ENCODE peak calls at places on chromosomes 11 and 22, in four cellular contexts. J is transverse colon; A is CD8-positive, alpha-beta memory T cell; O is OCI-LY7. T is an unnamed sample.

GRCh38 chr11:61700221-61700620 is 20.0 kb downstream of the DAGLA start:
- DNase-seq in J (peak), A (no peak), O (no peak), T (peak)

GRCh38 chr11:130523609-130524008 is 75.2 kb downstream of the ADAMTS15 start:
- DNase-seq in J (no peak), A (no peak), O (no peak), T (peak)

GRCh38 chr11:1749020-1749758 is 1.2 kb downstream of the IFITM10 start:
- DNase-seq in J (peak), A (no peak), O (no peak), T (no peak)

GRCh38 chr11:75814686-75815344 is at the start of gene UVRAG:
- DNase-seq in J (peak), A (peak), O (peak), T (peak)

GRCh38 chr11:117375960-117376359 is 48.3 kb downstream of the CEP164 start:
- DNase-seq in J (no peak), A (no peak), O (no peak), T (no peak)

GRCh38 chr11:88631497-88631896 is 294.0 kb upstream of the CTSC start:
- DNase-seq in J (no peak), A (no peak), O (no peak), T (peak)

GRCh38 chr11:112298535-112298934 is 37.9 kb upstream of the PLET1 start:
- DNase-seq in J (no peak), A (no peak), O (no peak), T (no peak)

GRCh38 chr11:45089845-45090499 is 56.5 kb upstream of the PRDM11 start:
- DNase-seq in J (no peak), A (no peak), O (peak), T (peak)

GRCh38 chr11:43756575-43756974 is 76.0 kb downstream of the HSD17B12 start:
- DNase-seq in J (no peak), A (no peak), O (no peak), T (peak)

GRCh38 chr11:129846508-129847335 is 31.1 kb downstream of the TMEM45B start:
- DNase-seq in J (peak), A (no peak), O (peak), T (peak)

GRCh38 chr11:96235725-96236124 is 107.3 kb downstream of the MAML2 start:
- DNase-seq in J (no peak), A (no peak), O (no peak), T (no peak)

GRCh38 chr22:47281126-47282106 is 519.0 kb downstream of the TBC1D22A start:
- DNase-seq in J (no peak), A (no peak), O (no peak), T (peak)

GRCh38 chr22:47793304-47794101 is 1031.1 kb downstream of the TBC1D22A start:
- DNase-seq in J (no peak), A (no peak), O (peak), T (no peak)

GRCh38 chr11:33044281-33044680 is 4.9 kb downstream of the TCP11L1 start:
- DNase-seq in J (no peak), A (no peak), O (no peak), T (no peak)

GRCh38 chr11:69848196-69848595 is 29.0 kb upstream of the FGF3 start:
- DNase-seq in J (no peak), A (no peak), O (no peak), T (peak)

GRCh38 chr11:15117751-15118150 is 3.0 kb downstream of the INSC start:
- DNase-seq in J (no peak), A (no peak), O (no peak), T (no peak)

GRCh38 chr22:46064236-46064965 is 85.9 kb upstream of the PPARA start:
- DNase-seq in J (peak), A (no peak), O (no peak), T (no peak)

GRCh38 chr22:44220727-44221680 is 40.3 kb downstream of the PARVG start:
- DNase-seq in J (no peak), A (no peak), O (no peak), T (no peak)

GRCh38 chr11:64005691-64006090 is 19.5 kb downstream of the OTUB1 start:
- DNase-seq in J (no peak), A (no peak), O (no peak), T (no peak)

GRCh38 chr11:111574373-111575230 is 27.6 kb upstream of the SIK2 start:
- DNase-seq in J (no peak), A (no peak), O (peak), T (no peak)

GRCh38 chr11:8006349-8006977 is 19.3 kb downstream of the EIF3F start:
- DNase-seq in J (peak), A (no peak), O (peak), T (peak)

GRCh38 chr11:72786305-72787261 is 7.3 kb downstream of the STARD10 start:
- DNase-seq in J (peak), A (no peak), O (no peak), T (no peak)

GRCh38 chr11:134997652-134998320 is 585.7 kb upstream of the B3GAT1 start:
- DNase-seq in J (no peak), A (no peak), O (no peak), T (no peak)

GRCh38 chr11:108204376-108204775 is 18.1 kb downstream of the NPAT start:
- DNase-seq in J (no peak), A (no peak), O (no peak), T (no peak)

GRCh38 chr11:114077482-114078305 is 18.2 kb downstream of the ZBTB16 start:
- DNase-seq in J (peak), A (peak), O (peak), T (no peak)

GRCh38 chr11:10529279-10529678 is 11.7 kb downstream of the RNF141 start:
- DNase-seq in J (no peak), A (no peak), O (no peak), T (peak)

GRCh38 chr11:31783264-31783663 is 27.9 kb downstream of the PAX6 start:
- DNase-seq in J (no peak), A (no peak), O (no peak), T (no peak)

GRCh38 chr11:13955971-13956421 is 6.5 kb upstream of the SPON1 start:
- DNase-seq in J (peak), A (peak), O (peak), T (peak)

GRCh38 chr11:30453705-30454104 is 130.8 kb downstream of the ARL14EP start:
- DNase-seq in J (no peak), A (no peak), O (no peak), T (no peak)
- H3K27ac ChIP-seq in J (no peak), A (no peak), O (no peak), T (no peak)

GRCh38 chr11:65444314-65445051 is 21.9 kb downstream of the NEAT1 start:
- DNase-seq in J (no peak), A (no peak), O (no peak), T (peak)
- H3K27ac ChIP-seq in J (peak), A (no peak), O (peak), T (peak)

DNA sequence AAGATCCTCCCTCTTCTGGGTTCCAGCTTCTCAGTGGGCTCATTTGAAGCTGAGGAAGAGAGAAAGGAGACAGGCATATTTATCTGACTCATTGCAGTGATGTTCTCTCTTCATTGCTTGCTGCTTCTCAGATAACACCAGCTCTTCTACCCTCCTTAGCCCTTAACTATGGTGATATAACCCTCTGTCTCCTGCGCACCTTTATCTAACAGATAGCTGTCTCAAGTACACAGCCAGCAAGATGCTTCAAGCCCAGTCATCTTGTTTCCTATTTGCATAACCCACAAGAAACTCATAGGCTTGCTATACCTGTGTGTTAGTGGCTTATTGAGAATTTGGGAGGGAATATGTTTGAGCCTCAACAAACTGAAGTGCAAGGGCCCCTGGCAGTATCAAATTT is 12.6 kb downstream of the PRSS23 start:
- DNase-seq in J (no peak), A (no peak), O (no peak), T (no peak)
- H3K27ac ChIP-seq in J (peak), A (no peak), O (no peak), T (no peak)

DNA sequence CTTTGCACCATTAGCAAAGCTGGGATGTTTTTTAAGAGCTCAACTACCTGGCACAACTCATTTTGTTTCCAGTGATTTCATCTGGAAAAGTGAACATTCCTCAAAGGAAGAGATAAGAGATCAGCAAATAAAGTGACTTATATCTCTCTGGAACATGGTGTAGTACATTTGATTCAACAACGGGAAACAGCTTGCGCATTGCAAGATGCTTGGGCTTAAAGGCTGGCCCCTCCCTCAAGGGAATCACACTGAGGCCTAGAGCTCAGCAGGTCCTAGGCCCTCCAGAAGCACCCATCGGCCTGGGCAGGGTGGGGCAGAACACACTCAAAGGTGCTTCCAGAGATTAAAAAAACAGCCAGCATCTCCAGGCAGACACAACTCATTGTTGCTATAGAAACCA is 69.0 kb upstream of the ARFGAP3 start:
- DNase-seq in J (no peak), A (no peak), O (no peak), T (no peak)
- H3K27ac ChIP-seq in J (peak), A (no peak), O (no peak), T (no peak)

DNA sequence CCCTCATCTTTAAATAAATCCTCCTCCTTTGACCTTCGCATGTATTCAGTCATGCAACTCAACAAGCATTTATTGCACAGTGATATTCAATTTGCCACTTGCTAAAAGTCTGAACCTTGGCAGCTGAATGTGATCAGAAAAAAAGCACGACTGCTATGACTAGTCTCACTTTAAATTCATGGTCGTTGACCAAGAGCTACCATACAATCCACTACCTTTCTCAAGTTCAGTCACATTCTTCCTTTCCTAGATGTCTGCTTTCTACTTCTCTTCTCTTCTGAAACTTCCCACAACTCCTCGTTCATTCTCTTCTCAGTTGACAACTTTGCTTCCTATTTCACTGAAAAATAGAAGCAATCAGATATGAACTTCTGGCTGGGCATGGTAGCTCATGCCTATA is 2.0 kb upstream of the SAA1 start:
- DNase-seq in J (no peak), A (no peak), O (no peak), T (no peak)
- H3K27ac ChIP-seq in J (no peak), A (no peak), O (no peak), T (no peak)

GRCh38 chr22:50674127-50674493 is 1.5 kb downstream of the SHANK3 start:
- DNase-seq in J (no peak), A (no peak), O (no peak), T (no peak)

GRCh38 chr22:50676211-50676636 is 3.6 kb downstream of the SHANK3 start:
- DNase-seq in J (no peak), A (no peak), O (no peak), T (no peak)

GRCh38 chr22:50673231-50674126 is 856 bp downstream of the SHANK3 start:
- DNase-seq in J (no peak), A (peak), O (no peak), T (no peak)

GRCh38 chr22:50675553-50676199 is 3.1 kb downstream of the SHANK3 start:
- DNase-seq in J (no peak), A (no peak), O (no peak), T (no peak)

DNA sequence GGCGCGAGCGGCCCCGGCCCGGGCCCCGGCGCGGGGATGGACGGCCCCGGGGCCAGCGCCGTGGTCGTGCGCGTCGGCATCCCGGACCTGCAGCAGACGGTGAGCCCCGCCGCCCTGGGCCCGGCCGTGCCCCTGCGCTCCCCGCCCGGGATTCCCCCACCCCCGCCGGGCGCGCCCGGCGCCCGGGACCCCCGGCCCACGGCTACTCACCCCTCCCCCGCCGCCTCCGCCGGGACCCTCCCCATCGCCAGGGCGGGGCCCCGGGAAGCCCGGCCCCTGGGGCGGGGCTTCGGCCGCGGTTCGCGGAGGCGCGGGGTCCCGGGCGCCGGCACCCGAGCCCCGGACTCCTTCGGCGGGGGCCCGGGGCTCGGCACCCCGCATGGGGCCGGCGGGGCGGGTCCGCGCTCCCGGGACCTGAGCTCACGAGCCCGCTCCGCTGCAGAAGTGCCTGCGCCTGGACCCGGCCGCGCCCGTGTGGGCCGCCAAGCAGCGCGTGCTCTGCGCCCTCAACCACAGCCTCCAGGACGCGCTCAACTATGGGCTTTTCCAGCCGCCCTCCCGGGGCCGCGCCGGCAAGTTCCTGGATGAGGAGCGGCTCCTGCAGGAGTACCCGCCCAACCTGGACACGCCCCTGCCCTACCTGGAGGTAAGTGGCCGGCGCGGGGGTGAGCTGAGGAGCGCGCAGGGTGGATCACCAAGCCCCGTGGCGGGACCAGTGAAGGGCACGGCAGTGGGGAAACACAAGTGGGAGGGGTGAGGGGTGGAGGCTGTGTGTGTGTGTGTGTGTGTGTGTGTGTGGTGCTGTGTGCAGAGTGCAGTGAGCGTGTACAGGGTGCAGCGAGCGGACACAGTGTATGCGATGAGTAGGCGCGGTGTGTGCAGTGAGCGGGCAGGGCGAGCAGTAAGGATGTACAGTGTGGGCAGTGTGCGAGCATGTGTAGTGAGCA is 2.3 kb downstream of the SHANK3 start:
- DNase-seq in J (peak), A (peak), O (no peak), T (peak)
- H3K27ac ChIP-seq in J (no peak), A (no peak), O (no peak), T (no peak)

GRCh38 chr22:36008131-36008530 is 20.5 kb downstream of the RBFOX2 start:
- DNase-seq in J (no peak), A (no peak), O (no peak), T (no peak)
- H3K27ac ChIP-seq in J (peak), A (no peak), O (no peak), T (peak)